ENCODE peak calls at places on chromosomes 1 and 21, in five cellular contexts. One of them, this sample, is unnamed.

GRCh38 chr1:204041232-204041767 is 31.6 kb upstream of the SOX13 start:
- DNase-seq in HCT116: no peak
- DNase-seq in colonic mucosa: no peak
- DNase-seq in Panc1: no peak
- DNase-seq in CD8-positive, alpha-beta T cell: no peak
- DNase-seq in this sample: peak

GRCh38 chr1:30716646-30717045 is 6.7 kb downstream of the MATN1 start:
- DNase-seq in CD8-positive, alpha-beta T cell: no peak
- DNase-seq in Panc1: no peak
- DNase-seq in HCT116: no peak
- DNase-seq in colonic mucosa: no peak
- DNase-seq in this sample: no peak

GRCh38 chr1:241589524-241589923 is 50.6 kb downstream of the CHML start:
- DNase-seq in HCT116: no peak
- DNase-seq in CD8-positive, alpha-beta T cell: no peak
- DNase-seq in Panc1: no peak
- DNase-seq in colonic mucosa: no peak
- DNase-seq in this sample: no peak

GRCh38 chr1:150321826-150322166 is 463 bp downstream of the PRPF3 start:
- DNase-seq in colonic mucosa: no peak
- DNase-seq in CD8-positive, alpha-beta T cell: no peak
- DNase-seq in Panc1: no peak
- DNase-seq in HCT116: no peak
- DNase-seq in this sample: no peak

GRCh38 chr1:113981962-113982931 is 3.0 kb downstream of the OLFML3 start:
- DNase-seq in Panc1: no peak
- DNase-seq in colonic mucosa: peak
- DNase-seq in CD8-positive, alpha-beta T cell: no peak
- DNase-seq in HCT116: no peak
- DNase-seq in this sample: no peak

GRCh38 chr1:22142315-22143064 is 407 bp downstream of the WNT4 start:
- DNase-seq in HCT116: no peak
- DNase-seq in Panc1: no peak
- DNase-seq in colonic mucosa: peak
- DNase-seq in CD8-positive, alpha-beta T cell: no peak
- DNase-seq in this sample: peak

GRCh38 chr21:35237287-35237686 is 188.2 kb upstream of the RUNX1 start:
- DNase-seq in CD8-positive, alpha-beta T cell: no peak
- DNase-seq in colonic mucosa: no peak
- DNase-seq in Panc1: no peak
- DNase-seq in HCT116: no peak
- DNase-seq in this sample: no peak

GRCh38 chr1:14571810-14572767 is 26.4 kb upstream of the KAZN start:
- DNase-seq in Panc1: no peak
- DNase-seq in CD8-positive, alpha-beta T cell: no peak
- DNase-seq in colonic mucosa: no peak
- DNase-seq in HCT116: no peak
- DNase-seq in this sample: peak

GRCh38 chr1:119327436-119328155 is 41.0 kb upstream of the HAO2 start:
- DNase-seq in colonic mucosa: peak
- DNase-seq in CD8-positive, alpha-beta T cell: no peak
- DNase-seq in HCT116: no peak
- DNase-seq in Panc1: no peak
- DNase-seq in this sample: peak

DNA sequence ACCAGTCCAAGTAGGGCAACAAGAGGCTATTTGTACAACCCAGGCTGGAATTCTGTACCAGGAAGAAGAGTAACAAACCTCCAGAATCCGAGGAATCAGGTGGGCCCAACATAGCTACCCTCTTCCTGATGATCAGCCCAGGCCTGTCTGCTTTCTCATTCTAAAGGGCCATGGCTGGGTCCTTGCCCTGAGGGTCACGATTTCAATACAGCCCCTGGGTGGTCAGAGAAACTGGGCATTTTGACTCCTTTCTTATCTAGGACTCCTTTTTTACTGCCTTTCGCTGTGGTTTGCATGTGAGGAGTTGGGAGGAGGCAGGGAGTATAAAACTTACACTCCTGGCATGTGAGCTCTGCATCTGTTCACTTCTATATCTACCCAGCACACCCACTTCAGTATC is 164.9 kb upstream of the COA6 start:
- DNase-seq in CD8-positive, alpha-beta T cell: no peak
- DNase-seq in Panc1: no peak
- DNase-seq in HCT116: no peak
- DNase-seq in colonic mucosa: no peak
- DNase-seq in this sample: no peak
- H3K27ac ChIP-seq in CD8-positive, alpha-beta T cell: no peak
- H3K27ac ChIP-seq in Panc1: no peak
- H3K27ac ChIP-seq in HCT116: no peak
- H3K27ac ChIP-seq in colonic mucosa: no peak
- H3K27ac ChIP-seq in this sample: no peak

GRCh38 chr1:153538315-153538821 is 2.4 kb downstream of the S100A5 start:
- DNase-seq in HCT116: no peak
- DNase-seq in CD8-positive, alpha-beta T cell: no peak
- DNase-seq in colonic mucosa: peak
- DNase-seq in Panc1: no peak
- DNase-seq in this sample: peak
- TF ChIP-seq CTCF in HCT116: no peak
- TF ChIP-seq CTCF in CD8-positive, alpha-beta T cell: no peak
- TF ChIP-seq CTCF in colonic mucosa: no peak
- TF ChIP-seq CTCF in Panc1: no peak
- TF ChIP-seq CTCF in this sample: peak

GRCh38 chr1:189125694-189126093 is 1352.0 kb downstream of the BRINP3 start:
- DNase-seq in Panc1: no peak
- DNase-seq in HCT116: no peak
- DNase-seq in CD8-positive, alpha-beta T cell: no peak
- DNase-seq in colonic mucosa: no peak
- DNase-seq in this sample: no peak

GRCh38 chr1:189131576-189131975 is 1346.1 kb downstream of the BRINP3 start:
- DNase-seq in colonic mucosa: no peak
- DNase-seq in Panc1: no peak
- DNase-seq in CD8-positive, alpha-beta T cell: no peak
- DNase-seq in HCT116: no peak
- DNase-seq in this sample: no peak
- H3K27ac ChIP-seq in colonic mucosa: no peak
- H3K27ac ChIP-seq in Panc1: no peak
- H3K27ac ChIP-seq in CD8-positive, alpha-beta T cell: no peak
- H3K27ac ChIP-seq in HCT116: no peak
- H3K27ac ChIP-seq in this sample: no peak

GRCh38 chr1:225343618-225344017 is 84.2 kb downstream of the LBR start:
- DNase-seq in Panc1: no peak
- DNase-seq in colonic mucosa: no peak
- DNase-seq in CD8-positive, alpha-beta T cell: no peak
- DNase-seq in HCT116: peak
- DNase-seq in this sample: no peak
- TF ChIP-seq CTCF in Panc1: peak
- TF ChIP-seq CTCF in colonic mucosa: no peak
- TF ChIP-seq CTCF in CD8-positive, alpha-beta T cell: peak
- TF ChIP-seq CTCF in HCT116: peak
- TF ChIP-seq CTCF in this sample: no peak